ENCODE peak calls at places on chromosomes 4 and X, in eight cellular contexts. S is sigmoid colon, E is ovary, K is aorta, C is fibroblast of lung, W is heart left ventricle, A is A549, J is HCT116. G is an unnamed sample.
A peak's percentile ranks its signal among the peaks of the same experiment; 100 is the strongest.

GRCh38 chrX:110858565-110858964 is 62.9 kb upstream of the CHRDL1 start:
- DNase-seq in S (no peak), E (no peak), K (no peak), C (no peak), W (no peak), A (no peak), J (no peak), G (no peak)

GRCh38 chrX:134315893-134316292 is 78.9 kb downstream of the CCDC160 start:
- DNase-seq in S (no peak), E (no peak), K (no peak), C (no peak), W (peak; percentile 23), A (no peak), J (no peak), G (no peak)

GRCh38 chrX:53195401-53195800 is 29.6 kb downstream of the KDM5C start:
- DNase-seq in S (no peak), E (no peak), K (no peak), C (no peak), W (no peak), A (no peak), J (no peak), G (no peak)

GRCh38 chrX:129665916-129666644 is 11.3 kb upstream of the APLN start:
- DNase-seq in S (no peak), E (no peak), K (peak; percentile 60), C (peak; percentile 83), W (no peak), A (peak; percentile 67), J (peak; percentile 26), G (no peak)

GRCh38 chr4:73740353-73740778 is at the start of gene CXCL8:
- DNase-seq in S (peak; percentile 88), E (peak; percentile 38), K (peak; percentile 60), C (peak; percentile 93), W (peak; percentile 67), A (peak; percentile 90), J (peak; percentile 76), G (peak; percentile 87)

GRCh38 chrX:154542723-154543424 is 3.8 kb downstream of the G6PD start:
- DNase-seq in S (no peak), E (no peak), K (peak; percentile 55), C (no peak), W (no peak), A (peak; percentile 95), J (no peak), G (no peak)

GRCh38 chr4:1191621-1192020 is 19.2 kb upstream of the SPON2 start:
- DNase-seq in S (peak; percentile 64), E (no peak), K (peak; percentile 19), C (no peak), W (no peak), A (no peak), J (no peak), G (no peak)

GRCh38 chr4:65502151-65502691 is 168.1 kb downstream of the EPHA5 start:
- DNase-seq in S (no peak), E (no peak), K (no peak), C (peak; percentile 92), W (no peak), A (peak; percentile 70), J (no peak), G (no peak)

GRCh38 chr4:16890651-16891050 is 7.8 kb downstream of the LDB2 start:
- DNase-seq in S (no peak), E (no peak), K (no peak), C (no peak), W (no peak), A (no peak), J (no peak), G (no peak)

GRCh38 chrX:2901367-2902036 is 27.6 kb downstream of the ARSD start:
- DNase-seq in S (no peak), E (no peak), K (no peak), C (no peak), W (no peak), A (peak; percentile 39), J (no peak), G (no peak)
- H3K4me3 ChIP-seq in S (no peak overlapping the region), E (no peak overlapping the region), K (no peak overlapping the region), C (no peak overlapping the region), W (no peak overlapping the region), A (no peak overlapping the region), J (no peak overlapping the region), G (no peak overlapping the region)

DNA sequence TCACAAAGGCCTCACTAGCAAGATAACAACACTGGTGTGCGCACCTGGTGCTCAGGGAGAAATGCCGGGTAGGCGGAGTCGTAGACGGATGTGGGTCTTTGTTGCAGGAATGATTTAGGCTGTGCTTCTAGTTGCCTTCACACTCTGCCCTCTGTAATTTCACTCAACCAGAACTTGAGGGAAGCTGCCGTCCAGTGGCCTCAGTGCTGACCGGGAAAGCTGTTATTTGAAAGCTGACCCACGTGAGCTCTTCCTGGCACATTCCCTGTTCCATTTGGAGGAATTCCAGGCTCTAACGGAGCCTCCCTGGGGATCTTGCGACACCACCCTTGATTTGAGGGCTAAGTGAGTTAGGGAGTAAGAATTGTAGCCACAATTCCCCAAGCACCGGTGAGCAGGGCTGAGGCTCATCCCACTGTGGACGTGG is 15.9 kb downstream of the SH3TC1 start:
- DNase-seq in S (no peak), E (no peak), K (no peak), C (peak; percentile 73), W (no peak), A (no peak), J (no peak), G (no peak)
- H3K27ac ChIP-seq in S (no peak overlapping the region), E (no peak overlapping the region), K (no peak overlapping the region), C (no peak overlapping the region), W (no peak overlapping the region), A (peak overlapping the region; percentile 41), J (no peak overlapping the region), G (no peak overlapping the region)

GRCh38 chr4:6473264-6474052 is 1.0 kb upstream of the PPP2R2C start:
- DNase-seq in S (peak; percentile 25), E (no peak), K (no peak), C (no peak), W (no peak), A (no peak), J (no peak), G (no peak)

GRCh38 chr4:6472387-6473263 is at the start of gene PPP2R2C:
- DNase-seq in S (peak; percentile 48), E (no peak), K (no peak), C (no peak), W (no peak), A (peak; percentile 26), J (no peak), G (no peak)

GRCh38 chr4:6470502-6471302 is 1.7 kb downstream of the PPP2R2C start:
- DNase-seq in S (peak; percentile 75), E (peak; percentile 63), K (peak; percentile 68), C (peak; percentile 41), W (peak; percentile 52), A (peak; percentile 61), J (no peak), G (no peak)

GRCh38 chr4:6471303-6472007 is 959 bp downstream of the PPP2R2C start:
- DNase-seq in S (peak; percentile 34), E (no peak), K (no peak), C (no peak), W (no peak), A (peak; percentile 27), J (no peak), G (no peak)

DNA sequence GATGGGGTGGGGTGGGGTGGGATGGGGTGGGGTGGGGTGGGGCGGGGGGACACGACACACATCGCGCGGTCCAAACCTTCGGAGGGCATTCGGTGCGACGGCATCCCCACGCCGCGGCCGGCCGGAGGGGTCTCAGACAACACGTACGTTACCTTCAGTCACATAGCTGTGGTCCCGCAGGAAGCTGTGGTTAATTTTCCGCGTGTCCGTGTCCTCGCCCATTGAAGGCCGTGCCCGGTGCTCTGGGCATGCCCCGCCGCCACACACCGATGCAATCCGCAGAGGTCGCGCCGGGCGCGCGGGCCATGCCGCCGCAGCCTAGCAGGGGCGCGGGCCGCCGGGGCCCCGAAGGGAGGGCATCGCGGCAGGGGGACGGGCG is 417 bp downstream of the PPP2R2C start:
- DNase-seq in S (peak; percentile 28), E (no peak), K (no peak), C (no peak), W (no peak), A (no peak), J (no peak), G (no peak)
- H3K4me3 ChIP-seq in S (no peak overlapping the region), E (peak overlapping the region; percentile 45), K (peak overlapping the region; percentile 11), C (no peak overlapping the region), W (no peak overlapping the region), A (peak overlapping the region; percentile 84), J (peak overlapping the region; percentile 58), G (no peak overlapping the region)

GRCh38 chr4:139918994-139919393 is 235.0 kb downstream of the MAML3 start:
- DNase-seq in S (no peak), E (no peak), K (no peak), C (peak; percentile 58), W (no peak), A (no peak), J (no peak), G (no peak)
- H3K27ac ChIP-seq in S (peak overlapping the region; percentile 81), E (peak overlapping the region; percentile 83), K (no peak overlapping the region), C (peak overlapping the region; percentile 15), W (peak overlapping the region; percentile 83), A (peak overlapping the region; percentile 62), J (no peak overlapping the region), G (no peak overlapping the region)

GRCh38 chr4:104490096-104490769 is 4.5 kb downstream of the CXXC4 start:
- DNase-seq in S (peak; percentile 61), E (no peak), K (no peak), C (no peak), W (no peak), A (peak; percentile 3), J (no peak), G (no peak)
- H3K4me3 ChIP-seq in S (peak overlapping the region; percentile 74), E (peak overlapping the region; percentile 69), K (no peak overlapping the region), C (no peak overlapping the region), W (peak overlapping the region; percentile 60), A (peak overlapping the region; percentile 79), J (peak overlapping the region; percentile 53), G (no peak overlapping the region)

G was measured in RWPE2.